ENCODE peak calls at places on chromosomes 6 and 20, in eight cellular contexts. One of them, this sample, is unnamed.

GRCh38 chr6:166803455-166803854 is 152.9 kb downstream of the RNASET2 start:
- DNase-seq in stimulated activated CD4-positive, alpha-beta T cell treated with anti-CD3 and anti-CD28 coated beads, Interleukin-4, amount 100 ng/mL, for 1 hour: no peak
- DNase-seq in amygdala: no peak
- DNase-seq in RPMI8226: no peak
- DNase-seq in NCI-H187: no peak
- DNase-seq in smooth muscle cell of the brain vasculature: no peak
- DNase-seq in amniotic epithelial cell: no peak
- DNase-seq in mucosa of gallbladder: no peak
- DNase-seq in this sample: no peak

GRCh38 chr6:148509152-148509571 is 166.5 kb downstream of the SASH1 start:
- DNase-seq in mucosa of gallbladder: no peak
- DNase-seq in RPMI8226: no peak
- DNase-seq in stimulated activated CD4-positive, alpha-beta T cell treated with anti-CD3 and anti-CD28 coated beads, Interleukin-4, amount 100 ng/mL, for 1 hour: no peak
- DNase-seq in amniotic epithelial cell: peak
- DNase-seq in NCI-H187: no peak
- DNase-seq in smooth muscle cell of the brain vasculature: no peak
- DNase-seq in amygdala: no peak
- DNase-seq in this sample: no peak

GRCh38 chr6:22098623-22099022 is 198.2 kb downstream of the PRL start:
- DNase-seq in amygdala: no peak
- DNase-seq in mucosa of gallbladder: no peak
- DNase-seq in NCI-H187: no peak
- DNase-seq in RPMI8226: no peak
- DNase-seq in smooth muscle cell of the brain vasculature: no peak
- DNase-seq in amniotic epithelial cell: no peak
- DNase-seq in stimulated activated CD4-positive, alpha-beta T cell treated with anti-CD3 and anti-CD28 coated beads, Interleukin-4, amount 100 ng/mL, for 1 hour: no peak
- DNase-seq in this sample: no peak

GRCh38 chr6:16059496-16059895 is 69.4 kb upstream of the MYLIP start:
- DNase-seq in stimulated activated CD4-positive, alpha-beta T cell treated with anti-CD3 and anti-CD28 coated beads, Interleukin-4, amount 100 ng/mL, for 1 hour: no peak
- DNase-seq in mucosa of gallbladder: no peak
- DNase-seq in NCI-H187: peak
- DNase-seq in smooth muscle cell of the brain vasculature: no peak
- DNase-seq in amygdala: no peak
- DNase-seq in RPMI8226: peak
- DNase-seq in amniotic epithelial cell: no peak
- DNase-seq in this sample: no peak

GRCh38 chr20:35156978-35157377 is 9.8 kb upstream of the EDEM2 start:
- DNase-seq in RPMI8226: no peak
- DNase-seq in smooth muscle cell of the brain vasculature: no peak
- DNase-seq in stimulated activated CD4-positive, alpha-beta T cell treated with anti-CD3 and anti-CD28 coated beads, Interleukin-4, amount 100 ng/mL, for 1 hour: no peak
- DNase-seq in amniotic epithelial cell: no peak
- DNase-seq in mucosa of gallbladder: no peak
- DNase-seq in amygdala: no peak
- DNase-seq in NCI-H187: no peak
- DNase-seq in this sample: no peak

GRCh38 chr20:9884061-9884460 is 45.2 kb upstream of the PAK5 start:
- DNase-seq in RPMI8226: no peak
- DNase-seq in mucosa of gallbladder: no peak
- DNase-seq in NCI-H187: no peak
- DNase-seq in smooth muscle cell of the brain vasculature: no peak
- DNase-seq in amygdala: no peak
- DNase-seq in stimulated activated CD4-positive, alpha-beta T cell treated with anti-CD3 and anti-CD28 coated beads, Interleukin-4, amount 100 ng/mL, for 1 hour: no peak
- DNase-seq in amniotic epithelial cell: no peak
- DNase-seq in this sample: no peak

GRCh38 chr20:13736792-13737191 is 47.9 kb downstream of the ESF1 start:
- DNase-seq in RPMI8226: no peak
- DNase-seq in NCI-H187: no peak
- DNase-seq in amniotic epithelial cell: peak
- DNase-seq in stimulated activated CD4-positive, alpha-beta T cell treated with anti-CD3 and anti-CD28 coated beads, Interleukin-4, amount 100 ng/mL, for 1 hour: no peak
- DNase-seq in mucosa of gallbladder: no peak
- DNase-seq in amygdala: no peak
- DNase-seq in smooth muscle cell of the brain vasculature: no peak
- DNase-seq in this sample: no peak

GRCh38 chr6:13273931-13274706 is 54.2 kb downstream of the TBC1D7 start:
- DNase-seq in smooth muscle cell of the brain vasculature: no peak
- DNase-seq in NCI-H187: no peak
- DNase-seq in stimulated activated CD4-positive, alpha-beta T cell treated with anti-CD3 and anti-CD28 coated beads, Interleukin-4, amount 100 ng/mL, for 1 hour: peak
- DNase-seq in amniotic epithelial cell: peak
- DNase-seq in RPMI8226: peak
- DNase-seq in mucosa of gallbladder: no peak
- DNase-seq in amygdala: peak
- DNase-seq in this sample: peak

GRCh38 chr6:8664700-8665099 is 229.4 kb upstream of the SLC35B3 start:
- DNase-seq in amniotic epithelial cell: no peak
- DNase-seq in smooth muscle cell of the brain vasculature: no peak
- DNase-seq in RPMI8226: no peak
- DNase-seq in NCI-H187: no peak
- DNase-seq in stimulated activated CD4-positive, alpha-beta T cell treated with anti-CD3 and anti-CD28 coated beads, Interleukin-4, amount 100 ng/mL, for 1 hour: no peak
- DNase-seq in mucosa of gallbladder: no peak
- DNase-seq in amygdala: no peak
- DNase-seq in this sample: no peak

GRCh38 chr20:33914871-33915270 is 78.8 kb upstream of the RALY start:
- DNase-seq in stimulated activated CD4-positive, alpha-beta T cell treated with anti-CD3 and anti-CD28 coated beads, Interleukin-4, amount 100 ng/mL, for 1 hour: peak
- DNase-seq in amniotic epithelial cell: peak
- DNase-seq in RPMI8226: peak
- DNase-seq in NCI-H187: peak
- DNase-seq in mucosa of gallbladder: no peak
- DNase-seq in amygdala: no peak
- DNase-seq in smooth muscle cell of the brain vasculature: peak
- DNase-seq in this sample: peak

GRCh38 chr6:33807606-33808005 is 3.8 kb upstream of the MLN start:
- DNase-seq in RPMI8226: no peak
- DNase-seq in NCI-H187: no peak
- DNase-seq in amygdala: no peak
- DNase-seq in amniotic epithelial cell: no peak
- DNase-seq in smooth muscle cell of the brain vasculature: no peak
- DNase-seq in stimulated activated CD4-positive, alpha-beta T cell treated with anti-CD3 and anti-CD28 coated beads, Interleukin-4, amount 100 ng/mL, for 1 hour: no peak
- DNase-seq in mucosa of gallbladder: no peak
- DNase-seq in this sample: no peak

GRCh38 chr6:165659945-165660862 is 2.8 kb downstream of the PDE10A start:
- DNase-seq in amygdala: no peak
- DNase-seq in mucosa of gallbladder: no peak
- DNase-seq in amniotic epithelial cell: no peak
- DNase-seq in smooth muscle cell of the brain vasculature: no peak
- DNase-seq in stimulated activated CD4-positive, alpha-beta T cell treated with anti-CD3 and anti-CD28 coated beads, Interleukin-4, amount 100 ng/mL, for 1 hour: no peak
- DNase-seq in RPMI8226: no peak
- DNase-seq in NCI-H187: no peak
- DNase-seq in this sample: no peak

GRCh38 chr20:58784321-58785074 is 66.2 kb downstream of the GNAS-AS1 start:
- DNase-seq in amniotic epithelial cell: no peak
- DNase-seq in NCI-H187: no peak
- DNase-seq in stimulated activated CD4-positive, alpha-beta T cell treated with anti-CD3 and anti-CD28 coated beads, Interleukin-4, amount 100 ng/mL, for 1 hour: no peak
- DNase-seq in amygdala: no peak
- DNase-seq in RPMI8226: no peak
- DNase-seq in smooth muscle cell of the brain vasculature: no peak
- DNase-seq in mucosa of gallbladder: no peak
- DNase-seq in this sample: no peak

GRCh38 chr6:14004258-14004657 is 79.5 kb downstream of the RNF182 start:
- DNase-seq in smooth muscle cell of the brain vasculature: no peak
- DNase-seq in mucosa of gallbladder: no peak
- DNase-seq in RPMI8226: no peak
- DNase-seq in NCI-H187: no peak
- DNase-seq in amniotic epithelial cell: no peak
- DNase-seq in amygdala: no peak
- DNase-seq in stimulated activated CD4-positive, alpha-beta T cell treated with anti-CD3 and anti-CD28 coated beads, Interleukin-4, amount 100 ng/mL, for 1 hour: no peak
- DNase-seq in this sample: no peak

GRCh38 chr6:168715643-168716481 is 274.9 kb downstream of the SMOC2 start:
- DNase-seq in mucosa of gallbladder: no peak
- DNase-seq in amniotic epithelial cell: no peak
- DNase-seq in NCI-H187: no peak
- DNase-seq in stimulated activated CD4-positive, alpha-beta T cell treated with anti-CD3 and anti-CD28 coated beads, Interleukin-4, amount 100 ng/mL, for 1 hour: no peak
- DNase-seq in RPMI8226: no peak
- DNase-seq in amygdala: no peak
- DNase-seq in smooth muscle cell of the brain vasculature: no peak
- DNase-seq in this sample: no peak

GRCh38 chr6:110066091-110066490 is 88.0 kb downstream of the GPR6 start:
- DNase-seq in smooth muscle cell of the brain vasculature: no peak
- DNase-seq in mucosa of gallbladder: no peak
- DNase-seq in amygdala: no peak
- DNase-seq in NCI-H187: peak
- DNase-seq in amniotic epithelial cell: no peak
- DNase-seq in RPMI8226: no peak
- DNase-seq in stimulated activated CD4-positive, alpha-beta T cell treated with anti-CD3 and anti-CD28 coated beads, Interleukin-4, amount 100 ng/mL, for 1 hour: no peak
- DNase-seq in this sample: no peak

GRCh38 chr6:159929819-159930218 is 39.0 kb downstream of the MAS1 start:
- DNase-seq in amygdala: no peak
- DNase-seq in stimulated activated CD4-positive, alpha-beta T cell treated with anti-CD3 and anti-CD28 coated beads, Interleukin-4, amount 100 ng/mL, for 1 hour: peak
- DNase-seq in NCI-H187: peak
- DNase-seq in mucosa of gallbladder: no peak
- DNase-seq in amniotic epithelial cell: no peak
- DNase-seq in smooth muscle cell of the brain vasculature: no peak
- DNase-seq in RPMI8226: peak
- DNase-seq in this sample: peak

GRCh38 chr6:42113929-42114636 is 28.3 kb downstream of the C6orf132 start:
- DNase-seq in NCI-H187: no peak
- DNase-seq in mucosa of gallbladder: no peak
- DNase-seq in RPMI8226: no peak
- DNase-seq in stimulated activated CD4-positive, alpha-beta T cell treated with anti-CD3 and anti-CD28 coated beads, Interleukin-4, amount 100 ng/mL, for 1 hour: no peak
- DNase-seq in amygdala: no peak
- DNase-seq in amniotic epithelial cell: peak
- DNase-seq in smooth muscle cell of the brain vasculature: no peak
- DNase-seq in this sample: no peak

GRCh38 chr6:156848533-156848932 is 71.4 kb downstream of the ARID1B start:
- DNase-seq in amygdala: no peak
- DNase-seq in stimulated activated CD4-positive, alpha-beta T cell treated with anti-CD3 and anti-CD28 coated beads, Interleukin-4, amount 100 ng/mL, for 1 hour: no peak
- DNase-seq in mucosa of gallbladder: no peak
- DNase-seq in smooth muscle cell of the brain vasculature: no peak
- DNase-seq in NCI-H187: no peak
- DNase-seq in RPMI8226: peak
- DNase-seq in amniotic epithelial cell: no peak
- DNase-seq in this sample: no peak

GRCh38 chr6:135743476-135743875 is 108.0 kb upstream of the PDE7B start:
- DNase-seq in mucosa of gallbladder: no peak
- DNase-seq in RPMI8226: no peak
- DNase-seq in NCI-H187: no peak
- DNase-seq in amniotic epithelial cell: peak
- DNase-seq in smooth muscle cell of the brain vasculature: no peak
- DNase-seq in amygdala: no peak
- DNase-seq in stimulated activated CD4-positive, alpha-beta T cell treated with anti-CD3 and anti-CD28 coated beads, Interleukin-4, amount 100 ng/mL, for 1 hour: no peak
- DNase-seq in this sample: no peak

GRCh38 chr6:75611011-75611701 is 9.5 kb downstream of the SENP6 start:
- DNase-seq in NCI-H187: no peak
- DNase-seq in amygdala: no peak
- DNase-seq in stimulated activated CD4-positive, alpha-beta T cell treated with anti-CD3 and anti-CD28 coated beads, Interleukin-4, amount 100 ng/mL, for 1 hour: no peak
- DNase-seq in RPMI8226: no peak
- DNase-seq in smooth muscle cell of the brain vasculature: no peak
- DNase-seq in mucosa of gallbladder: no peak
- DNase-seq in amniotic epithelial cell: peak
- DNase-seq in this sample: no peak

GRCh38 chr6:33430991-33431879 is 11.4 kb downstream of the SYNGAP1 start:
- DNase-seq in stimulated activated CD4-positive, alpha-beta T cell treated with anti-CD3 and anti-CD28 coated beads, Interleukin-4, amount 100 ng/mL, for 1 hour: peak
- DNase-seq in RPMI8226: peak
- DNase-seq in NCI-H187: peak
- DNase-seq in smooth muscle cell of the brain vasculature: no peak
- DNase-seq in amniotic epithelial cell: peak
- DNase-seq in mucosa of gallbladder: peak
- DNase-seq in amygdala: peak
- DNase-seq in this sample: peak

GRCh38 chr20:18263723-18264122 is 24.6 kb upstream of the ZNF133 start:
- DNase-seq in amniotic epithelial cell: no peak
- DNase-seq in smooth muscle cell of the brain vasculature: peak
- DNase-seq in mucosa of gallbladder: peak
- DNase-seq in NCI-H187: no peak
- DNase-seq in stimulated activated CD4-positive, alpha-beta T cell treated with anti-CD3 and anti-CD28 coated beads, Interleukin-4, amount 100 ng/mL, for 1 hour: no peak
- DNase-seq in amygdala: no peak
- DNase-seq in RPMI8226: no peak
- DNase-seq in this sample: no peak

GRCh38 chr6:17390276-17390675 is 3.1 kb upstream of the CAP2 start:
- DNase-seq in NCI-H187: no peak
- DNase-seq in RPMI8226: no peak
- DNase-seq in amygdala: no peak
- DNase-seq in mucosa of gallbladder: no peak
- DNase-seq in stimulated activated CD4-positive, alpha-beta T cell treated with anti-CD3 and anti-CD28 coated beads, Interleukin-4, amount 100 ng/mL, for 1 hour: no peak
- DNase-seq in smooth muscle cell of the brain vasculature: no peak
- DNase-seq in amniotic epithelial cell: peak
- DNase-seq in this sample: no peak

GRCh38 chr20:1377341-1377871 is 15.4 kb downstream of the FKBP1A start:
- DNase-seq in mucosa of gallbladder: no peak
- DNase-seq in RPMI8226: no peak
- DNase-seq in smooth muscle cell of the brain vasculature: no peak
- DNase-seq in amniotic epithelial cell: no peak
- DNase-seq in NCI-H187: no peak
- DNase-seq in amygdala: no peak
- DNase-seq in stimulated activated CD4-positive, alpha-beta T cell treated with anti-CD3 and anti-CD28 coated beads, Interleukin-4, amount 100 ng/mL, for 1 hour: no peak
- DNase-seq in this sample: no peak

GRCh38 chr6:35160642-35161041 is 19.5 kb upstream of the TCP11 start:
- DNase-seq in mucosa of gallbladder: no peak
- DNase-seq in stimulated activated CD4-positive, alpha-beta T cell treated with anti-CD3 and anti-CD28 coated beads, Interleukin-4, amount 100 ng/mL, for 1 hour: no peak
- DNase-seq in NCI-H187: no peak
- DNase-seq in smooth muscle cell of the brain vasculature: no peak
- DNase-seq in amygdala: no peak
- DNase-seq in amniotic epithelial cell: no peak
- DNase-seq in RPMI8226: no peak
- DNase-seq in this sample: no peak

GRCh38 chr6:52995913-52996685 is 1.0 kb upstream of the GSTA4 start:
- DNase-seq in mucosa of gallbladder: peak
- DNase-seq in stimulated activated CD4-positive, alpha-beta T cell treated with anti-CD3 and anti-CD28 coated beads, Interleukin-4, amount 100 ng/mL, for 1 hour: peak
- DNase-seq in smooth muscle cell of the brain vasculature: no peak
- DNase-seq in amniotic epithelial cell: peak
- DNase-seq in RPMI8226: peak
- DNase-seq in NCI-H187: no peak
- DNase-seq in amygdala: no peak
- DNase-seq in this sample: peak

GRCh38 chr20:59748555-59749292 is 144.4 kb downstream of the PHACTR3 start:
- DNase-seq in stimulated activated CD4-positive, alpha-beta T cell treated with anti-CD3 and anti-CD28 coated beads, Interleukin-4, amount 100 ng/mL, for 1 hour: no peak
- DNase-seq in amygdala: no peak
- DNase-seq in amniotic epithelial cell: no peak
- DNase-seq in smooth muscle cell of the brain vasculature: no peak
- DNase-seq in NCI-H187: no peak
- DNase-seq in RPMI8226: no peak
- DNase-seq in mucosa of gallbladder: peak
- DNase-seq in this sample: no peak

GRCh38 chr6:4573958-4574481 is 202.2 kb upstream of the CDYL start:
- DNase-seq in amniotic epithelial cell: peak
- DNase-seq in smooth muscle cell of the brain vasculature: peak
- DNase-seq in NCI-H187: no peak
- DNase-seq in mucosa of gallbladder: no peak
- DNase-seq in amygdala: no peak
- DNase-seq in stimulated activated CD4-positive, alpha-beta T cell treated with anti-CD3 and anti-CD28 coated beads, Interleukin-4, amount 100 ng/mL, for 1 hour: no peak
- DNase-seq in RPMI8226: no peak
- DNase-seq in this sample: no peak

GRCh38 chr6:73817238-73817637 is 121.2 kb downstream of the CD109 start:
- DNase-seq in RPMI8226: peak
- DNase-seq in stimulated activated CD4-positive, alpha-beta T cell treated with anti-CD3 and anti-CD28 coated beads, Interleukin-4, amount 100 ng/mL, for 1 hour: no peak
- DNase-seq in mucosa of gallbladder: no peak
- DNase-seq in amniotic epithelial cell: no peak
- DNase-seq in amygdala: no peak
- DNase-seq in NCI-H187: no peak
- DNase-seq in smooth muscle cell of the brain vasculature: no peak
- DNase-seq in this sample: no peak

GRCh38 chr6:5809471-5809870 is 197.3 kb downstream of the NRN1 start:
- DNase-seq in smooth muscle cell of the brain vasculature: no peak
- DNase-seq in amniotic epithelial cell: no peak
- DNase-seq in mucosa of gallbladder: no peak
- DNase-seq in stimulated activated CD4-positive, alpha-beta T cell treated with anti-CD3 and anti-CD28 coated beads, Interleukin-4, amount 100 ng/mL, for 1 hour: no peak
- DNase-seq in amygdala: no peak
- DNase-seq in RPMI8226: no peak
- DNase-seq in NCI-H187: no peak
- DNase-seq in this sample: no peak

GRCh38 chr6:145199961-145200360 is 535.4 kb downstream of the EPM2A start:
- DNase-seq in RPMI8226: no peak
- DNase-seq in stimulated activated CD4-positive, alpha-beta T cell treated with anti-CD3 and anti-CD28 coated beads, Interleukin-4, amount 100 ng/mL, for 1 hour: no peak
- DNase-seq in smooth muscle cell of the brain vasculature: no peak
- DNase-seq in amygdala: no peak
- DNase-seq in mucosa of gallbladder: no peak
- DNase-seq in amniotic epithelial cell: peak
- DNase-seq in NCI-H187: no peak
- DNase-seq in this sample: no peak

GRCh38 chr6:147506704-147507114 is 1.8 kb upstream of the SAMD5 start:
- DNase-seq in amniotic epithelial cell: peak
- DNase-seq in mucosa of gallbladder: peak
- DNase-seq in stimulated activated CD4-positive, alpha-beta T cell treated with anti-CD3 and anti-CD28 coated beads, Interleukin-4, amount 100 ng/mL, for 1 hour: peak
- DNase-seq in amygdala: peak
- DNase-seq in RPMI8226: peak
- DNase-seq in smooth muscle cell of the brain vasculature: peak
- DNase-seq in NCI-H187: peak
- DNase-seq in this sample: peak

GRCh38 chr6:13927203-13927602 is 2.5 kb downstream of the RNF182 start:
- DNase-seq in amniotic epithelial cell: no peak
- DNase-seq in stimulated activated CD4-positive, alpha-beta T cell treated with anti-CD3 and anti-CD28 coated beads, Interleukin-4, amount 100 ng/mL, for 1 hour: no peak
- DNase-seq in smooth muscle cell of the brain vasculature: no peak
- DNase-seq in amygdala: no peak
- DNase-seq in mucosa of gallbladder: no peak
- DNase-seq in RPMI8226: no peak
- DNase-seq in NCI-H187: no peak
- DNase-seq in this sample: no peak